ENCODE peak calls at places on chromosomes 7 and 10, in ten cellular contexts. O, V, T, Y, L, Q, J, A, M and N are unnamed samples.

GRCh38 chr7:135260930-135261721 is 27.5 kb downstream of the STRA8 start:
- DNase-seq in O (no peak), V (no peak), T (no peak), Y (peak), L (no peak), Q (no peak), J (no peak), A (no peak), M (no peak), N (peak)

GRCh38 chr10:31207636-31208035 is 111.4 kb upstream of the ZEB1 start:
- DNase-seq in O (no peak), V (no peak), T (no peak), Y (no peak), L (no peak), Q (no peak), J (no peak), A (no peak), M (no peak), N (no peak)

GRCh38 chr7:38628630-38629385 is 2.4 kb downstream of the AMPH start:
- DNase-seq in O (peak), V (no peak), T (no peak), Y (peak), L (no peak), Q (no peak), J (no peak), A (no peak), M (no peak), N (peak)

GRCh38 chr10:3136763-3137611 is 35.6 kb downstream of the PITRM1 start:
- DNase-seq in O (no peak), V (no peak), T (no peak), Y (peak), L (no peak), Q (no peak), J (no peak), A (peak), M (no peak), N (peak)

GRCh38 chr10:80599424-80599847 is 61.7 kb downstream of the SH2D4B start:
- DNase-seq in O (peak), V (peak), T (no peak), Y (peak), L (peak), Q (no peak), J (peak), A (peak), M (peak), N (no peak)

GRCh38 chr10:1724921-1725320 is 12.4 kb downstream of the ADARB2 start:
- DNase-seq in O (no peak), V (no peak), T (peak), Y (no peak), L (no peak), Q (no peak), J (no peak), A (no peak), M (no peak), N (no peak)

GRCh38 chr7:51308738-51309102 is 7.9 kb downstream of the COBL start:
- DNase-seq in O (no peak), V (no peak), T (no peak), Y (no peak), L (no peak), Q (no peak), J (no peak), A (no peak), M (no peak), N (no peak)

GRCh38 chr10:95278061-95278988 is 12.5 kb downstream of the PDLIM1 start:
- DNase-seq in O (no peak), V (no peak), T (no peak), Y (peak), L (no peak), Q (no peak), J (no peak), A (no peak), M (no peak), N (peak)

GRCh38 chr10:125547010-125547650 is 135.8 kb downstream of the TEX36 start:
- DNase-seq in O (no peak), V (no peak), T (no peak), Y (no peak), L (no peak), Q (no peak), J (no peak), A (no peak), M (no peak), N (no peak)

GRCh38 chr10:75417522-75417927 is 13.9 kb upstream of the LRMDA start:
- DNase-seq in O (peak), V (no peak), T (peak), Y (no peak), L (no peak), Q (no peak), J (no peak), A (no peak), M (no peak), N (no peak)

GRCh38 chr10:132850246-132850645 is 64.3 kb upstream of the NKX6-2 start:
- DNase-seq in O (no peak), V (no peak), T (no peak), Y (no peak), L (no peak), Q (peak), J (no peak), A (no peak), M (no peak), N (no peak)

GRCh38 chr7:98701372-98701771 is 84.3 kb downstream of the NPTX2 start:
- DNase-seq in O (no peak), V (peak), T (no peak), Y (no peak), L (no peak), Q (no peak), J (no peak), A (no peak), M (no peak), N (no peak)

GRCh38 chr10:6748981-6749630 is 169.0 kb upstream of the PRKCQ start:
- DNase-seq in O (peak), V (no peak), T (peak), Y (peak), L (no peak), Q (no peak), J (no peak), A (no peak), M (no peak), N (no peak)

GRCh38 chr7:130345106-130345505 is 490 bp downstream of the CPA5 start:
- DNase-seq in O (no peak), V (no peak), T (no peak), Y (no peak), L (no peak), Q (no peak), J (peak), A (no peak), M (no peak), N (no peak)

GRCh38 chr7:18820981-18821380 is 296.5 kb downstream of the TWIST1 start:
- DNase-seq in O (no peak), V (no peak), T (no peak), Y (no peak), L (no peak), Q (no peak), J (no peak), A (no peak), M (no peak), N (no peak)

GRCh38 chr7:75875113-75876080 is 3.4 kb upstream of the RHBDD2 start:
- DNase-seq in O (no peak), V (no peak), T (no peak), Y (no peak), L (no peak), Q (no peak), J (no peak), A (no peak), M (no peak), N (no peak)

GRCh38 chr7:79787623-79788022 is 334.2 kb upstream of the MAGI2 start:
- DNase-seq in O (no peak), V (no peak), T (no peak), Y (peak), L (no peak), Q (no peak), J (no peak), A (no peak), M (no peak), N (no peak)

GRCh38 chr7:141649137-141649864 is 52.7 kb downstream of the DENND11 start:
- DNase-seq in O (no peak), V (no peak), T (peak), Y (no peak), L (no peak), Q (no peak), J (no peak), A (no peak), M (peak), N (no peak)

GRCh38 chr7:128351296-128352123 is 7.8 kb upstream of the RBM28 start:
- DNase-seq in O (no peak), V (no peak), T (no peak), Y (peak), L (no peak), Q (no peak), J (no peak), A (no peak), M (no peak), N (no peak)

GRCh38 chr10:49115015-49115795 is at the start of gene VSTM4:
- DNase-seq in O (no peak), V (no peak), T (peak), Y (peak), L (no peak), Q (no peak), J (no peak), A (peak), M (peak), N (no peak)